ENCODE peak calls at places on chromosomes 4 and X, in eight cellular contexts. L, A, U, S, K, N, V and O are unnamed samples.
A peak's percentile ranks its signal among the peaks of the same experiment; 100 is the strongest.

GRCh38 chr4:10120943-10121567 is 4.5 kb upstream of the WDR1 start:
- DNase-seq in L (no peak), A (no peak), U (no peak), S (no peak), K (no peak), N (no peak), V (no peak), O (no peak)

GRCh38 chrX:33045882-33046281 is 165.5 kb downstream of the DMD start:
- DNase-seq in L (no peak), A (no peak), U (no peak), S (no peak), K (no peak), N (no peak), V (no peak), O (no peak)

GRCh38 chr4:16029329-16029728 is 54.5 kb downstream of the PROM1 start:
- DNase-seq in L (no peak), A (no peak), U (no peak), S (no peak), K (no peak), N (peak; percentile 61), V (no peak), O (no peak)

GRCh38 chr4:16225996-16226815 is at the start of gene TAPT1:
- DNase-seq in L (peak; percentile 88), A (peak; percentile 87), U (peak; percentile 83), S (peak; percentile 88), K (peak; percentile 57), N (peak; percentile 81), V (peak; percentile 77), O (peak; percentile 67)

GRCh38 chr4:145044341-145044740 is 53.7 kb downstream of the ANAPC10 start:
- DNase-seq in L (no peak), A (no peak), U (no peak), S (no peak), K (no peak), N (no peak), V (no peak), O (no peak)

GRCh38 chr4:15781427-15782095 is 3.4 kb downstream of the CD38 start:
- DNase-seq in L (no peak), A (no peak), U (no peak), S (no peak), K (peak; percentile 35), N (no peak), V (no peak), O (peak; percentile 56)

GRCh38 chr4:159077702-159078495 is 25.0 kb upstream of the RAPGEF2 start:
- DNase-seq in L (peak; percentile 83), A (no peak), U (no peak), S (no peak), K (peak; percentile 88), N (no peak), V (no peak), O (no peak)

GRCh38 chr4:125314676-125315570 is at the start of gene FAT4:
- DNase-seq in L (peak; percentile 66), A (peak; percentile 95), U (peak; percentile 95), S (peak; percentile 96), K (peak; percentile 94), N (peak; percentile 94), V (peak; percentile 89), O (no peak)

GRCh38 chr4:153850525-153851280 is 61.8 kb upstream of the SFRP2 start:
- DNase-seq in L (no peak), A (no peak), U (no peak), S (no peak), K (no peak), N (no peak), V (no peak), O (no peak)

GRCh38 chr4:143186634-143187033 is 1.9 kb downstream of the USP38 start:
- DNase-seq in L (no peak), A (no peak), U (no peak), S (no peak), K (peak; percentile 19), N (peak; percentile 29), V (no peak), O (no peak)

GRCh38 chr4:143381171-143382118 is 44.8 kb downstream of the GAB1 start:
- DNase-seq in L (no peak), A (peak; percentile 73), U (no peak), S (peak; percentile 89), K (peak; percentile 81), N (peak; percentile 31), V (peak; percentile 27), O (no peak)

GRCh38 chr4:17957689-17958088 is 63.9 kb downstream of the LCORL start:
- DNase-seq in L (no peak), A (no peak), U (no peak), S (no peak), K (no peak), N (no peak), V (no peak), O (no peak)

GRCh38 chrX:41759817-41760216 is 35.8 kb downstream of the GPR82 start:
- DNase-seq in L (peak; percentile 25), A (no peak), U (peak; percentile 7), S (no peak), K (peak; percentile 3), N (peak; percentile 67), V (no peak), O (no peak)

GRCh38 chr4:158172196-158172557 is 648 bp downstream of the GASK1B start:
- DNase-seq in L (no peak), A (no peak), U (no peak), S (no peak), K (peak; percentile 37), N (no peak), V (no peak), O (no peak)

GRCh38 chrX:41332988-41333743 is 796 bp upstream of the DDX3X start:
- DNase-seq in L (peak; percentile 91), A (peak; percentile 91), U (peak; percentile 84), S (peak; percentile 79), K (peak; percentile 82), N (peak; percentile 86), V (peak; percentile 91), O (peak; percentile 77)

GRCh38 chr4:156237192-156237591 is 283.5 kb upstream of the CTSO start:
- DNase-seq in L (no peak), A (no peak), U (no peak), S (no peak), K (no peak), N (peak; percentile 12), V (no peak), O (no peak)

GRCh38 chr4:108950158-108950915 is 187.5 kb upstream of the ETNPPL start:
- DNase-seq in L (no peak), A (no peak), U (no peak), S (no peak), K (no peak), N (no peak), V (no peak), O (no peak)

DNA sequence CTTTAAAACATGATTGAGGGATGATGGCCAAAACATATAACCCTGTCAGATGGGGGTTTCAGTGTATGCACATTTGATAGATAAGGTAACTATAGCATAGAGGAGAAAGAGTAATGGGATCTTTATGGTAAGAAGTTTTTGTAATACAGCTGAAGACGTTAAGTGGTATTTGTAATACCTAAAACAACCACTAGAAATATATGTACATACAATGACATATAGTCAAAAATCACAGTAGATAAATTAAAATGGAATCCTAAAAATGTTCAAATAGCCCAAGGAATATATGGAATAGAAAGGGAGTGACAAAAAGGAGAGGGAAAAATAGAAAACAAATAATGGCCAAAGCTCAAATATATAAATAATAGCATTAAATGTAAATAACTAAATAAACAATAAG is 371.3 kb upstream of the FSTL5 start:
- DNase-seq in L (no peak), A (no peak), U (no peak), S (no peak), K (no peak), N (no peak), V (no peak), O (no peak)
- TF ChIP-seq CTCF in L (no peak), A (no peak), U (peak; percentile 74), S (no peak), K (peak; percentile 19), N (peak; percentile 19), V (no peak), O (no peak)

GRCh38 chrX:16124201-16124600 is 836 bp downstream of the GRPR start:
- DNase-seq in L (no peak), A (no peak), U (no peak), S (no peak), K (no peak), N (no peak), V (no peak), O (no peak)
- TF ChIP-seq CTCF in L (no peak), A (no peak), U (no peak), S (no peak), K (no peak), N (no peak), V (no peak), O (no peak)

DNA sequence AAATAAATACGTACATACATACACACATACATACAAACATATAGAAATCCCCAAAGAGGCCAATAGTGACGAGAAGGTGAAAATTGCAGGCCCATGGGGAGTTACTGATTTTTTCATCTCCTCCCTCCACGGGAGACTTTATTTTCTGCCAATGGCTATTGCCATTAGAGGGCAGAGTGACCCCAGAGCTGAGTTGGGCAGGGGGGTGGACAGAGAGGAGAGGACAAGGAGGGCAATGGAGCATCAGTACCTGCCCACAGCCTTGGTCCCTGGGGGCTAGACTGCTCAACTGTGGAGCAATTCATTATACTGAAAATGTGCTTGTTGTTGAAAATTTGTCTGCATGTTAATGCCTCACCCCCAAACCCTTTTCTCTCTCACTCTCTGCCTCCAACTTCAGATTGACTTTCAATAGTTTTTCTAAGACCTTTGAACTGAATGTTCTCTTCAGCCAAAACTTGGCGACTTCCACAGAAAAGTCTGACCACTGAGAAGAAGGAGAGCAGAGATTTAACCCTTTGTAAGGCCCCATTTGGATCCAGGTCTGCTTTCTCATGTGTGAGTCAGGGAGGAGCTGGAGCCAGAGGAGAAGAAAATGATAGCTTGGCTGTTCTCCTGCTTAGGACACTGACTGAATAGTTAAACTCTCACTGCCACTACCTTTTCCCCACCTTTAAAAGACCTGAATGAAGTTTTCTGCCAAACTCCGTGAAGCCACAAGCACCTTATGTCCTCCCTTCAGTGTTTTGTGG is 180.7 kb downstream of the AR start:
- DNase-seq in L (no peak), A (no peak), U (no peak), S (no peak), K (no peak), N (no peak), V (no peak), O (no peak)
- TF ChIP-seq CTCF in L (no peak), A (no peak), U (no peak), S (peak; percentile 42), K (no peak), N (no peak), V (no peak), O (no peak)

GRCh38 chrX:103536732-103537131 is 17.4 kb upstream of the RAB40A start:
- DNase-seq in L (no peak), A (no peak), U (no peak), S (no peak), K (no peak), N (no peak), V (no peak), O (no peak)

GRCh38 chrX:103539695-103540094 is 20.4 kb upstream of the RAB40A start:
- DNase-seq in L (no peak), A (no peak), U (no peak), S (no peak), K (no peak), N (no peak), V (no peak), O (no peak)

GRCh38 chrX:103540145-103540544 is 20.9 kb upstream of the RAB40A start:
- DNase-seq in L (no peak), A (no peak), U (no peak), S (no peak), K (peak; percentile 43), N (no peak), V (no peak), O (no peak)

GRCh38 chrX:103537871-103538387 is 18.6 kb upstream of the RAB40A start:
- DNase-seq in L (no peak), A (no peak), U (no peak), S (no peak), K (peak; percentile 41), N (no peak), V (no peak), O (no peak)

GRCh38 chrX:103538728-103539127 is 19.4 kb upstream of the RAB40A start:
- DNase-seq in L (no peak), A (no peak), U (no peak), S (no peak), K (peak; percentile 81), N (no peak), V (no peak), O (no peak)
- TF ChIP-seq CTCF in L (no peak), A (no peak), U (no peak), S (no peak), K (no peak), N (no peak), V (no peak), O (no peak)